ENCODE peak calls at places on chromosomes 1 and 21, in five cellular contexts. One of them, this sample, is unnamed. For H3K4me1, the result is how much of the 10 kb centered on the place peaks cover.

GRCh38 chr1:172948457-172948856 is 102.3 kb downstream of the TNFSF18 start:
- DNase-seq in body of pancreas: no peak
- DNase-seq in SK-N-SH: no peak
- DNase-seq in HCT116: no peak
- DNase-seq in GM23338: no peak
- DNase-seq in this sample: no peak

GRCh38 chr1:187091666-187092065 is 262.9 kb downstream of the PLA2G4A start:
- DNase-seq in SK-N-SH: no peak
- DNase-seq in HCT116: no peak
- DNase-seq in body of pancreas: no peak
- DNase-seq in GM23338: no peak
- DNase-seq in this sample: no peak

GRCh38 chr1:50989694-50990093 is 19.6 kb downstream of the CDKN2C start:
- DNase-seq in SK-N-SH: no peak
- DNase-seq in HCT116: no peak
- DNase-seq in body of pancreas: no peak
- DNase-seq in GM23338: no peak
- DNase-seq in this sample: no peak

GRCh38 chr21:21096956-21097355 is 98.7 kb downstream of the NCAM2 start:
- DNase-seq in body of pancreas: no peak
- DNase-seq in HCT116: no peak
- DNase-seq in SK-N-SH: no peak
- DNase-seq in GM23338: no peak
- DNase-seq in this sample: no peak

GRCh38 chr1:244354810-244355278 is 96.9 kb downstream of the ADSS2 start:
- DNase-seq in GM23338: no peak
- DNase-seq in HCT116: no peak
- DNase-seq in SK-N-SH: no peak
- DNase-seq in body of pancreas: no peak
- DNase-seq in this sample: no peak

GRCh38 chr1:228089520-228090380 is 7.2 kb downstream of the ARF1 start:
- DNase-seq in body of pancreas: peak
- DNase-seq in HCT116: no peak
- DNase-seq in GM23338: no peak
- DNase-seq in SK-N-SH: no peak
- DNase-seq in this sample: peak

GRCh38 chr1:63868220-63868897 is 94.5 kb downstream of the ROR1 start:
- DNase-seq in GM23338: no peak
- DNase-seq in body of pancreas: no peak
- DNase-seq in HCT116: peak
- DNase-seq in SK-N-SH: no peak
- DNase-seq in this sample: no peak

GRCh38 chr1:248821641-248822040 is 4.1 kb downstream of the SH3BP5L start:
- DNase-seq in SK-N-SH: no peak
- DNase-seq in HCT116: no peak
- DNase-seq in GM23338: no peak
- DNase-seq in body of pancreas: peak
- DNase-seq in this sample: no peak

GRCh38 chr1:71298633-71299032 is 217.8 kb upstream of the ZRANB2 start:
- DNase-seq in body of pancreas: no peak
- DNase-seq in GM23338: no peak
- DNase-seq in HCT116: no peak
- DNase-seq in SK-N-SH: no peak
- DNase-seq in this sample: no peak

GRCh38 chr1:159339517-159339916 is 37.4 kb downstream of the FCER1A start:
- DNase-seq in HCT116: no peak
- DNase-seq in body of pancreas: no peak
- DNase-seq in GM23338: no peak
- DNase-seq in SK-N-SH: no peak
- DNase-seq in this sample: no peak

GRCh38 chr1:52963101-52963500 is 36.0 kb downstream of the SCP2 start:
- DNase-seq in body of pancreas: no peak
- DNase-seq in GM23338: no peak
- DNase-seq in SK-N-SH: no peak
- DNase-seq in HCT116: no peak
- DNase-seq in this sample: no peak

GRCh38 chr1:52970149-52970548 is 43.1 kb downstream of the SCP2 start:
- DNase-seq in GM23338: peak
- DNase-seq in body of pancreas: no peak
- DNase-seq in SK-N-SH: peak
- DNase-seq in HCT116: no peak
- DNase-seq in this sample: no peak

GRCh38 chr1:52967666-52968065 is 40.6 kb downstream of the SCP2 start:
- DNase-seq in SK-N-SH: no peak
- DNase-seq in HCT116: no peak
- DNase-seq in GM23338: no peak
- DNase-seq in body of pancreas: no peak
- DNase-seq in this sample: no peak
- H3K4me1 ChIP-seq in SK-N-SH: under half
- H3K4me1 ChIP-seq in HCT116: under half
- H3K4me1 ChIP-seq in GM23338: under half
- H3K4me1 ChIP-seq in body of pancreas: under half
- H3K4me1 ChIP-seq in this sample: under half

DNA sequence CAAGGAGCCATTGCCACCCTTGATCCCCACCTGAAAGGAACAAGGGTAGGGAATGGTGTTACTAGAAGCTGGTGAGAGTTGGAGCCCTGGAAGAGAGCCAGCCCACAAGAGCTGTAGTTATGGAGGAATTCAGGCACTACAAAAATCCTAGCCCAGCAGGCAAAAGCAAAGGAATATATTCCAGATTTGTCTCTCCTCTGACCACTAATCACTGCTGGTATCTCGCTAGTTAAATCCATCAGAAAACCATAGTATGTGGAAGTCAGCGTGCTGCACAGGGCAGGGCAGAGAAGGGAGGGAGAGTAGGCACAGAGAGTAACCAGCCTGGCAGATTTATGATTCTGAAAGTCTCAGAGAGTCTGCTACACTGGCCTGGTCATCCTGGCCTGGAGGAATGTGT is 88.6 kb downstream of the SELENOF start:
- DNase-seq in body of pancreas: no peak
- DNase-seq in HCT116: no peak
- DNase-seq in SK-N-SH: no peak
- DNase-seq in GM23338: no peak
- DNase-seq in this sample: no peak
- H3K27ac ChIP-seq in body of pancreas: no peak
- H3K27ac ChIP-seq in HCT116: no peak
- H3K27ac ChIP-seq in SK-N-SH: no peak
- H3K27ac ChIP-seq in GM23338: no peak
- H3K27ac ChIP-seq in this sample: no peak

GRCh38 chr1:1846386-1846918 is 44.4 kb downstream of the GNB1 start:
- DNase-seq in HCT116: no peak
- DNase-seq in GM23338: no peak
- DNase-seq in SK-N-SH: no peak
- DNase-seq in body of pancreas: no peak
- DNase-seq in this sample: no peak

GRCh38 chr1:1841575-1841991 is 49.3 kb downstream of the GNB1 start:
- DNase-seq in HCT116: no peak
- DNase-seq in GM23338: no peak
- DNase-seq in SK-N-SH: no peak
- DNase-seq in body of pancreas: no peak
- DNase-seq in this sample: no peak

GRCh38 chr1:1847061-1847460 is 43.8 kb downstream of the GNB1 start:
- DNase-seq in body of pancreas: no peak
- DNase-seq in GM23338: no peak
- DNase-seq in HCT116: no peak
- DNase-seq in SK-N-SH: no peak
- DNase-seq in this sample: no peak

GRCh38 chr1:1839311-1839965 is 51.4 kb downstream of the GNB1 start:
- DNase-seq in SK-N-SH: no peak
- DNase-seq in HCT116: no peak
- DNase-seq in GM23338: no peak
- DNase-seq in body of pancreas: no peak
- DNase-seq in this sample: no peak

GRCh38 chr1:1842360-1843146 is 48.3 kb downstream of the GNB1 start:
- DNase-seq in body of pancreas: no peak
- DNase-seq in GM23338: no peak
- DNase-seq in HCT116: no peak
- DNase-seq in SK-N-SH: no peak
- DNase-seq in this sample: no peak
- H3K4me1 ChIP-seq in body of pancreas: under half
- H3K4me1 ChIP-seq in GM23338: under half
- H3K4me1 ChIP-seq in HCT116: under half
- H3K4me1 ChIP-seq in SK-N-SH: under half
- H3K4me1 ChIP-seq in this sample: half or more

GRCh38 chr1:9164919-9165318 is 36.0 kb upstream of the GPR157 start:
- DNase-seq in SK-N-SH: no peak
- DNase-seq in body of pancreas: no peak
- DNase-seq in HCT116: no peak
- DNase-seq in GM23338: no peak
- DNase-seq in this sample: no peak

GRCh38 chr1:9164537-9164910 is 35.6 kb upstream of the GPR157 start:
- DNase-seq in GM23338: no peak
- DNase-seq in body of pancreas: no peak
- DNase-seq in SK-N-SH: no peak
- DNase-seq in HCT116: no peak
- DNase-seq in this sample: no peak

GRCh38 chr1:9165396-9165795 is 36.5 kb upstream of the GPR157 start:
- DNase-seq in SK-N-SH: no peak
- DNase-seq in HCT116: no peak
- DNase-seq in GM23338: no peak
- DNase-seq in body of pancreas: no peak
- DNase-seq in this sample: no peak

GRCh38 chr1:9160079-9160717 is 31.3 kb upstream of the GPR157 start:
- DNase-seq in HCT116: no peak
- DNase-seq in body of pancreas: no peak
- DNase-seq in SK-N-SH: no peak
- DNase-seq in GM23338: no peak
- DNase-seq in this sample: no peak

GRCh38 chr1:9161963-9162362 is 33.1 kb upstream of the GPR157 start:
- DNase-seq in body of pancreas: no peak
- DNase-seq in GM23338: no peak
- DNase-seq in SK-N-SH: no peak
- DNase-seq in HCT116: no peak
- DNase-seq in this sample: no peak
- H3K27ac ChIP-seq in body of pancreas: peak
- H3K27ac ChIP-seq in GM23338: no peak
- H3K27ac ChIP-seq in SK-N-SH: no peak
- H3K27ac ChIP-seq in HCT116: no peak
- H3K27ac ChIP-seq in this sample: no peak

GRCh38 chr1:155004352-155005075 is 1.9 kb downstream of the ZBTB7B start:
- DNase-seq in HCT116: no peak
- DNase-seq in body of pancreas: no peak
- DNase-seq in SK-N-SH: no peak
- DNase-seq in GM23338: no peak
- DNase-seq in this sample: no peak
- H3K4me1 ChIP-seq in HCT116: under half
- H3K4me1 ChIP-seq in body of pancreas: half or more
- H3K4me1 ChIP-seq in SK-N-SH: under half
- H3K4me1 ChIP-seq in GM23338: under half
- H3K4me1 ChIP-seq in this sample: half or more

GRCh38 chr1:179127163-179127895 is 45.5 kb downstream of the TOR3A start:
- DNase-seq in body of pancreas: no peak
- DNase-seq in HCT116: no peak
- DNase-seq in GM23338: no peak
- DNase-seq in SK-N-SH: no peak
- DNase-seq in this sample: no peak
- H3K27ac ChIP-seq in body of pancreas: no peak
- H3K27ac ChIP-seq in HCT116: peak
- H3K27ac ChIP-seq in GM23338: no peak
- H3K27ac ChIP-seq in SK-N-SH: peak
- H3K27ac ChIP-seq in this sample: no peak

GRCh38 chr1:157147037-157147436 is 8.8 kb upstream of the ETV3 start:
- DNase-seq in SK-N-SH: no peak
- DNase-seq in body of pancreas: no peak
- DNase-seq in HCT116: no peak
- DNase-seq in GM23338: no peak
- DNase-seq in this sample: no peak

GRCh38 chr1:157144509-157144908 is 6.3 kb upstream of the ETV3 start:
- DNase-seq in SK-N-SH: no peak
- DNase-seq in GM23338: no peak
- DNase-seq in HCT116: no peak
- DNase-seq in body of pancreas: no peak
- DNase-seq in this sample: no peak

GRCh38 chr1:157146244-157146643 is 8.0 kb upstream of the ETV3 start:
- DNase-seq in SK-N-SH: no peak
- DNase-seq in HCT116: no peak
- DNase-seq in body of pancreas: no peak
- DNase-seq in GM23338: no peak
- DNase-seq in this sample: no peak

GRCh38 chr1:157142765-157143423 is 4.7 kb upstream of the ETV3 start:
- DNase-seq in body of pancreas: no peak
- DNase-seq in GM23338: no peak
- DNase-seq in HCT116: no peak
- DNase-seq in SK-N-SH: no peak
- DNase-seq in this sample: no peak

GRCh38 chr1:157145081-157145480 is 6.9 kb upstream of the ETV3 start:
- DNase-seq in body of pancreas: no peak
- DNase-seq in HCT116: no peak
- DNase-seq in SK-N-SH: no peak
- DNase-seq in GM23338: no peak
- DNase-seq in this sample: no peak
- H3K4me1 ChIP-seq in body of pancreas: under half
- H3K4me1 ChIP-seq in HCT116: under half
- H3K4me1 ChIP-seq in SK-N-SH: under half
- H3K4me1 ChIP-seq in GM23338: under half
- H3K4me1 ChIP-seq in this sample: under half

DNA sequence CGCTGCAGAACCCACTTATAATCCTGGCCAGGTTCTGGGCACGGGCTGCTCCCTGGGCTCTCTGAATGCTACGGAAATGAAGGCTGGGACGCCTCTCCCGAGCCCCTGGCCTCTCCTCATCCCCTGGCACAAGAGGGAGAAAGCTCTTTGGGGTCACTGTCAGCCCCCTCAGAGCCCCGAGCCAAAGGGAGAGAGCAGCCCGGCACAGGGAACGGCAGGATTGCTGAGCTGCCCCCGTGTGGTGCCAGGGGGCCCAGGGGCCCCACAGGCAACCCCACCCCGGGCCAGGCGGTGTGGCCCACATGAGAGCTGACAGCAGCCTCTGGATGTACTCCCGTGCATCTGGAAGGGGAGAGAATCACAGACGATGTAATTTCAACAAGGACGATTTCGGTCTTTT is 250.3 kb downstream of the FOXD2 start:
- DNase-seq in GM23338: peak
- DNase-seq in body of pancreas: no peak
- DNase-seq in HCT116: no peak
- DNase-seq in SK-N-SH: no peak
- DNase-seq in this sample: no peak
- H3K27ac ChIP-seq in GM23338: no peak
- H3K27ac ChIP-seq in body of pancreas: no peak
- H3K27ac ChIP-seq in HCT116: no peak
- H3K27ac ChIP-seq in SK-N-SH: no peak
- H3K27ac ChIP-seq in this sample: no peak

GRCh38 chr1:158246650-158247049 is 7.6 kb upstream of the CD1A start:
- DNase-seq in HCT116: peak
- DNase-seq in body of pancreas: no peak
- DNase-seq in SK-N-SH: no peak
- DNase-seq in GM23338: peak
- DNase-seq in this sample: no peak

GRCh38 chr1:158249646-158250045 is 4.6 kb upstream of the CD1A start:
- DNase-seq in HCT116: no peak
- DNase-seq in GM23338: no peak
- DNase-seq in body of pancreas: no peak
- DNase-seq in SK-N-SH: no peak
- DNase-seq in this sample: no peak

GRCh38 chr1:158248122-158248521 is 6.1 kb upstream of the CD1A start:
- DNase-seq in GM23338: no peak
- DNase-seq in HCT116: no peak
- DNase-seq in body of pancreas: no peak
- DNase-seq in SK-N-SH: no peak
- DNase-seq in this sample: no peak

GRCh38 chr1:158248771-158249170 is 5.5 kb upstream of the CD1A start:
- DNase-seq in GM23338: no peak
- DNase-seq in body of pancreas: no peak
- DNase-seq in SK-N-SH: no peak
- DNase-seq in HCT116: no peak
- DNase-seq in this sample: no peak

GRCh38 chr1:158251160-158251559 is 3.1 kb upstream of the CD1A start:
- DNase-seq in HCT116: no peak
- DNase-seq in body of pancreas: no peak
- DNase-seq in SK-N-SH: no peak
- DNase-seq in GM23338: no peak
- DNase-seq in this sample: no peak
- H3K4me1 ChIP-seq in HCT116: under half
- H3K4me1 ChIP-seq in body of pancreas: under half
- H3K4me1 ChIP-seq in SK-N-SH: under half
- H3K4me1 ChIP-seq in GM23338: under half
- H3K4me1 ChIP-seq in this sample: under half